ENCODE peak calls at places on chromosomes 4 and X, in ten cellular contexts. One of them, this sample, is unnamed.

GRCh38 chr4:174037049-174037448 is 246.4 kb downstream of the FBXO8 start:
- DNase-seq in posterior vena cava: no peak
- DNase-seq in pancreas: no peak
- DNase-seq in prostate gland: no peak
- DNase-seq in NCI-H1092: peak; percentile 44
- DNase-seq in GM06990: no peak
- DNase-seq in ureter: no peak
- DNase-seq in HEK293T: no peak
- DNase-seq in ELR: no peak
- DNase-seq in NCI-H510A: no peak
- DNase-seq in this sample: no peak

GRCh38 chr4:38753021-38753806 is 29.6 kb downstream of the TLR10 start:
- DNase-seq in GM06990: no peak
- DNase-seq in prostate gland: peak; percentile 56
- DNase-seq in pancreas: peak; percentile 57
- DNase-seq in HEK293T: peak; percentile 60
- DNase-seq in NCI-H510A: no peak
- DNase-seq in ELR: peak; percentile 86
- DNase-seq in NCI-H1092: no peak
- DNase-seq in ureter: peak; percentile 80
- DNase-seq in posterior vena cava: peak; percentile 94
- DNase-seq in this sample: peak; percentile 22

GRCh38 chr4:4759233-4759632 is 100.2 kb upstream of the MSX1 start:
- DNase-seq in HEK293T: no peak
- DNase-seq in ureter: no peak
- DNase-seq in ELR: no peak
- DNase-seq in prostate gland: no peak
- DNase-seq in pancreas: no peak
- DNase-seq in posterior vena cava: no peak
- DNase-seq in NCI-H1092: no peak
- DNase-seq in GM06990: no peak
- DNase-seq in NCI-H510A: no peak
- DNase-seq in this sample: no peak

GRCh38 chr4:84167089-84167488 is 332.0 kb downstream of the NKX6-1 start:
- DNase-seq in NCI-H1092: no peak
- DNase-seq in HEK293T: no peak
- DNase-seq in pancreas: no peak
- DNase-seq in ureter: no peak
- DNase-seq in GM06990: no peak
- DNase-seq in ELR: no peak
- DNase-seq in prostate gland: no peak
- DNase-seq in NCI-H510A: no peak
- DNase-seq in posterior vena cava: no peak
- DNase-seq in this sample: no peak

GRCh38 chr4:131337956-131338355 is 1811.1 kb upstream of the PCDH10 start:
- DNase-seq in prostate gland: no peak
- DNase-seq in ureter: no peak
- DNase-seq in NCI-H510A: no peak
- DNase-seq in posterior vena cava: no peak
- DNase-seq in HEK293T: no peak
- DNase-seq in pancreas: no peak
- DNase-seq in ELR: no peak
- DNase-seq in NCI-H1092: no peak
- DNase-seq in GM06990: no peak
- DNase-seq in this sample: no peak

GRCh38 chrX:11437642-11438379 is 144.6 kb downstream of the AMELX start:
- DNase-seq in prostate gland: no peak
- DNase-seq in GM06990: no peak
- DNase-seq in pancreas: peak; percentile 17
- DNase-seq in ureter: no peak
- DNase-seq in NCI-H1092: no peak
- DNase-seq in posterior vena cava: no peak
- DNase-seq in ELR: peak; percentile 68
- DNase-seq in NCI-H510A: no peak
- DNase-seq in HEK293T: no peak
- DNase-seq in this sample: no peak

GRCh38 chrX:133868687-133869086 is 116.7 kb downstream of the GPC3 start:
- DNase-seq in prostate gland: no peak
- DNase-seq in NCI-H510A: no peak
- DNase-seq in GM06990: no peak
- DNase-seq in ureter: no peak
- DNase-seq in posterior vena cava: no peak
- DNase-seq in ELR: no peak
- DNase-seq in NCI-H1092: no peak
- DNase-seq in pancreas: no peak
- DNase-seq in HEK293T: no peak
- DNase-seq in this sample: no peak

GRCh38 chrX:19361701-19362100 is 18.0 kb downstream of the PDHA1 start:
- DNase-seq in NCI-H510A: no peak
- DNase-seq in pancreas: no peak
- DNase-seq in GM06990: no peak
- DNase-seq in ureter: no peak
- DNase-seq in HEK293T: no peak
- DNase-seq in posterior vena cava: no peak
- DNase-seq in prostate gland: no peak
- DNase-seq in ELR: no peak
- DNase-seq in NCI-H1092: no peak
- DNase-seq in this sample: no peak

GRCh38 chr4:3062466-3062865 is 11.9 kb downstream of the HTT-AS start:
- DNase-seq in GM06990: no peak
- DNase-seq in NCI-H1092: no peak
- DNase-seq in ureter: no peak
- DNase-seq in pancreas: no peak
- DNase-seq in ELR: peak; percentile 31
- DNase-seq in HEK293T: no peak
- DNase-seq in prostate gland: no peak
- DNase-seq in posterior vena cava: no peak
- DNase-seq in NCI-H510A: no peak
- DNase-seq in this sample: no peak

GRCh38 chr4:172760512-172760911 is 408.1 kb upstream of the GALNT7 start:
- DNase-seq in NCI-H1092: no peak
- DNase-seq in ELR: no peak
- DNase-seq in prostate gland: no peak
- DNase-seq in GM06990: no peak
- DNase-seq in ureter: no peak
- DNase-seq in posterior vena cava: no peak
- DNase-seq in pancreas: no peak
- DNase-seq in HEK293T: no peak
- DNase-seq in NCI-H510A: no peak
- DNase-seq in this sample: no peak

GRCh38 chrX:72238721-72239475 is at the start of gene ERCC6L:
- DNase-seq in HEK293T: peak; percentile 94
- DNase-seq in posterior vena cava: peak; percentile 96
- DNase-seq in NCI-H1092: peak; percentile 80
- DNase-seq in NCI-H510A: peak; percentile 63
- DNase-seq in ELR: peak; percentile 88
- DNase-seq in prostate gland: peak; percentile 76
- DNase-seq in ureter: peak; percentile 86
- DNase-seq in GM06990: peak; percentile 91
- DNase-seq in pancreas: peak; percentile 91
- DNase-seq in this sample: peak; percentile 92

GRCh38 chr4:6619466-6620255 is 20.8 kb upstream of the MRFAP1 start:
- DNase-seq in NCI-H510A: no peak
- DNase-seq in GM06990: no peak
- DNase-seq in pancreas: no peak
- DNase-seq in ELR: no peak
- DNase-seq in HEK293T: no peak
- DNase-seq in ureter: no peak
- DNase-seq in NCI-H1092: no peak
- DNase-seq in prostate gland: no peak
- DNase-seq in posterior vena cava: peak; percentile 67
- DNase-seq in this sample: no peak

GRCh38 chrX:135522878-135523693 is 2.6 kb downstream of the INTS6L start:
- DNase-seq in ureter: no peak
- DNase-seq in HEK293T: no peak
- DNase-seq in posterior vena cava: no peak
- DNase-seq in pancreas: no peak
- DNase-seq in prostate gland: no peak
- DNase-seq in NCI-H510A: no peak
- DNase-seq in NCI-H1092: no peak
- DNase-seq in GM06990: no peak
- DNase-seq in ELR: peak; percentile 0
- DNase-seq in this sample: no peak

GRCh38 chr4:85512446-85513205 is 37.7 kb downstream of the ARHGAP24 start:
- DNase-seq in prostate gland: no peak
- DNase-seq in ureter: no peak
- DNase-seq in pancreas: no peak
- DNase-seq in NCI-H510A: no peak
- DNase-seq in ELR: peak; percentile 15
- DNase-seq in GM06990: no peak
- DNase-seq in HEK293T: no peak
- DNase-seq in NCI-H1092: no peak
- DNase-seq in posterior vena cava: no peak
- DNase-seq in this sample: no peak

GRCh38 chrX:137427813-137428212 is 138.1 kb upstream of the ZIC3 start:
- DNase-seq in NCI-H1092: no peak
- DNase-seq in HEK293T: no peak
- DNase-seq in prostate gland: no peak
- DNase-seq in GM06990: no peak
- DNase-seq in NCI-H510A: no peak
- DNase-seq in pancreas: no peak
- DNase-seq in posterior vena cava: no peak
- DNase-seq in ELR: no peak
- DNase-seq in ureter: no peak
- DNase-seq in this sample: no peak

GRCh38 chrX:35380808-35381700 is 417.1 kb upstream of the MAGEB16 start:
- DNase-seq in NCI-H510A: peak; percentile 5
- DNase-seq in posterior vena cava: no peak
- DNase-seq in ureter: no peak
- DNase-seq in GM06990: no peak
- DNase-seq in ELR: peak; percentile 12
- DNase-seq in NCI-H1092: no peak
- DNase-seq in prostate gland: no peak
- DNase-seq in pancreas: peak; percentile 28
- DNase-seq in HEK293T: peak; percentile 6
- DNase-seq in this sample: no peak

GRCh38 chrX:42128587-42128986 is 205.2 kb upstream of the CASK start:
- DNase-seq in prostate gland: no peak
- DNase-seq in GM06990: no peak
- DNase-seq in ureter: no peak
- DNase-seq in NCI-H510A: no peak
- DNase-seq in posterior vena cava: no peak
- DNase-seq in HEK293T: no peak
- DNase-seq in pancreas: no peak
- DNase-seq in ELR: no peak
- DNase-seq in NCI-H1092: no peak
- DNase-seq in this sample: no peak

GRCh38 chrX:22424919-22425318 is 152.2 kb downstream of the CBLL2 start:
- DNase-seq in NCI-H1092: no peak
- DNase-seq in GM06990: no peak
- DNase-seq in HEK293T: no peak
- DNase-seq in posterior vena cava: no peak
- DNase-seq in ureter: no peak
- DNase-seq in pancreas: no peak
- DNase-seq in NCI-H510A: no peak
- DNase-seq in ELR: no peak
- DNase-seq in prostate gland: no peak
- DNase-seq in this sample: no peak

GRCh38 chr4:109721033-109721432 is 8.8 kb downstream of the PLA2G12A start:
- DNase-seq in posterior vena cava: no peak
- DNase-seq in HEK293T: no peak
- DNase-seq in ureter: no peak
- DNase-seq in NCI-H1092: no peak
- DNase-seq in ELR: peak; percentile 73
- DNase-seq in NCI-H510A: no peak
- DNase-seq in GM06990: no peak
- DNase-seq in pancreas: no peak
- DNase-seq in prostate gland: no peak
- DNase-seq in this sample: no peak

GRCh38 chr4:164212714-164213113 is 541.2 kb upstream of the SMIM31 start:
- DNase-seq in NCI-H1092: no peak
- DNase-seq in GM06990: no peak
- DNase-seq in ureter: no peak
- DNase-seq in posterior vena cava: no peak
- DNase-seq in HEK293T: no peak
- DNase-seq in prostate gland: no peak
- DNase-seq in NCI-H510A: no peak
- DNase-seq in pancreas: no peak
- DNase-seq in ELR: no peak
- DNase-seq in this sample: no peak

GRCh38 chr4:2044542-2045517 is 14.3 kb upstream of the NAT8L start:
- DNase-seq in NCI-H1092: no peak
- DNase-seq in pancreas: no peak
- DNase-seq in posterior vena cava: no peak
- DNase-seq in prostate gland: no peak
- DNase-seq in NCI-H510A: no peak
- DNase-seq in ureter: no peak
- DNase-seq in HEK293T: no peak
- DNase-seq in ELR: no peak
- DNase-seq in GM06990: no peak
- DNase-seq in this sample: no peak

GRCh38 chr4:129583868-129584267 is 487.9 kb downstream of the C4orf33 start:
- DNase-seq in HEK293T: no peak
- DNase-seq in posterior vena cava: no peak
- DNase-seq in ureter: no peak
- DNase-seq in NCI-H510A: no peak
- DNase-seq in pancreas: no peak
- DNase-seq in GM06990: no peak
- DNase-seq in ELR: peak; percentile 20
- DNase-seq in NCI-H1092: no peak
- DNase-seq in prostate gland: no peak
- DNase-seq in this sample: no peak

GRCh38 chrX:42519666-42520231 is 258.2 kb downstream of the PPP1R2C start:
- DNase-seq in HEK293T: no peak
- DNase-seq in posterior vena cava: no peak
- DNase-seq in GM06990: no peak
- DNase-seq in ureter: no peak
- DNase-seq in ELR: peak; percentile 1
- DNase-seq in pancreas: no peak
- DNase-seq in NCI-H1092: no peak
- DNase-seq in prostate gland: no peak
- DNase-seq in NCI-H510A: no peak
- DNase-seq in this sample: no peak

GRCh38 chr4:95268819-95269565 is 279.8 kb downstream of the UNC5C start:
- DNase-seq in pancreas: no peak
- DNase-seq in prostate gland: no peak
- DNase-seq in GM06990: no peak
- DNase-seq in ELR: no peak
- DNase-seq in ureter: no peak
- DNase-seq in HEK293T: no peak
- DNase-seq in NCI-H510A: no peak
- DNase-seq in posterior vena cava: no peak
- DNase-seq in NCI-H1092: peak; percentile 7
- DNase-seq in this sample: no peak

GRCh38 chr4:153114771-153115321 is 89.4 kb upstream of the TRIM2 start:
- DNase-seq in posterior vena cava: peak; percentile 76
- DNase-seq in pancreas: no peak
- DNase-seq in HEK293T: no peak
- DNase-seq in ELR: peak; percentile 80
- DNase-seq in GM06990: no peak
- DNase-seq in NCI-H510A: no peak
- DNase-seq in NCI-H1092: no peak
- DNase-seq in ureter: no peak
- DNase-seq in prostate gland: no peak
- DNase-seq in this sample: no peak

GRCh38 chrX:16465081-16465876 is 184.7 kb upstream of the S100G start:
- DNase-seq in posterior vena cava: no peak
- DNase-seq in NCI-H1092: no peak
- DNase-seq in pancreas: no peak
- DNase-seq in ELR: peak; percentile 34
- DNase-seq in prostate gland: no peak
- DNase-seq in GM06990: no peak
- DNase-seq in HEK293T: no peak
- DNase-seq in NCI-H510A: no peak
- DNase-seq in ureter: no peak
- DNase-seq in this sample: no peak

GRCh38 chrX:38108364-38108763 is 102.0 kb downstream of the SYTL5 start:
- DNase-seq in pancreas: no peak
- DNase-seq in GM06990: no peak
- DNase-seq in posterior vena cava: no peak
- DNase-seq in ELR: no peak
- DNase-seq in HEK293T: no peak
- DNase-seq in ureter: no peak
- DNase-seq in NCI-H510A: no peak
- DNase-seq in prostate gland: no peak
- DNase-seq in NCI-H1092: no peak
- DNase-seq in this sample: no peak

GRCh38 chr4:7704091-7704490 is 235.6 kb downstream of the AFAP1 start:
- DNase-seq in prostate gland: no peak
- DNase-seq in NCI-H510A: no peak
- DNase-seq in ureter: no peak
- DNase-seq in posterior vena cava: no peak
- DNase-seq in NCI-H1092: no peak
- DNase-seq in HEK293T: no peak
- DNase-seq in ELR: no peak
- DNase-seq in GM06990: no peak
- DNase-seq in pancreas: no peak
- DNase-seq in this sample: no peak